ENCODE peak calls at places on chromosomes 2 and 18, in five cellular contexts. F is Right ventricle myocardium superior; Z is EL; U is CD4-positive, alpha-beta T cell; K is omental fat pad. T is an unnamed sample.

GRCh38 chr2:11370377-11371098 is 26.1 kb upstream of the ROCK2 start:
- DNase-seq in F (no peak), Z (no peak), U (no peak), K (no peak), T (no peak)

GRCh38 chr2:99804969-99805368 is 315.2 kb upstream of the REV1 start:
- DNase-seq in F (no peak), Z (no peak), U (no peak), K (no peak), T (no peak)

GRCh38 chr2:207142461-207142860 is 23.3 kb downstream of the KLF7 start:
- DNase-seq in F (no peak), Z (no peak), U (no peak), K (no peak), T (no peak)

GRCh38 chr2:172215172-172215935 is 112.7 kb upstream of the DLX2 start:
- DNase-seq in F (no peak), Z (no peak), U (no peak), K (no peak), T (peak)

GRCh38 chr18:9157806-9158205 is 21.2 kb downstream of the ANKRD12 start:
- DNase-seq in F (no peak), Z (no peak), U (no peak), K (no peak), T (no peak)

GRCh38 chr2:72821118-72821517 is 4.7 kb downstream of the EXOC6B start:
- DNase-seq in F (no peak), Z (no peak), U (no peak), K (no peak), T (no peak)

GRCh38 chr2:9980520-9980919 is 29.0 kb downstream of the GRHL1 start:
- DNase-seq in F (no peak), Z (peak), U (no peak), K (no peak), T (no peak)

GRCh38 chr2:57907411-57907810 is 139.2 kb upstream of the VRK2 start:
- DNase-seq in F (no peak), Z (no peak), U (no peak), K (no peak), T (no peak)

GRCh38 chr2:237714690-237715458 is 83.7 kb upstream of the RBM44 start:
- DNase-seq in F (no peak), Z (peak), U (no peak), K (no peak), T (no peak)

GRCh38 chr2:53739057-53739456 is 28.5 kb upstream of the CHAC2 start:
- DNase-seq in F (no peak), Z (no peak), U (no peak), K (no peak), T (no peak)

GRCh38 chr2:201402651-201403573 is 45.8 kb upstream of the FLACC1 start:
- DNase-seq in F (no peak), Z (peak), U (no peak), K (no peak), T (no peak)

GRCh38 chr2:154623819-154624218 is 74.7 kb upstream of the KCNJ3 start:
- DNase-seq in F (no peak), Z (peak), U (no peak), K (no peak), T (no peak)

GRCh38 chr2:52613064-52613463 is 1154.5 kb upstream of the CHAC2 start:
- DNase-seq in F (no peak), Z (no peak), U (no peak), K (no peak), T (no peak)

GRCh38 chr2:7256377-7256776 is 339.2 kb downstream of the RNF144A start:
- DNase-seq in F (no peak), Z (no peak), U (no peak), K (no peak), T (no peak)

GRCh38 chr2:237472909-237473308 is 14.1 kb upstream of the MLPH start:
- DNase-seq in F (no peak), Z (no peak), U (no peak), K (no peak), T (no peak)

GRCh38 chr2:190136259-190136658 is 73.7 kb upstream of the MSTN start:
- DNase-seq in F (no peak), Z (no peak), U (no peak), K (no peak), T (no peak)

GRCh38 chr2:230348792-230349191 is 21.8 kb downstream of the SP140L start:
- DNase-seq in F (no peak), Z (no peak), U (no peak), K (no peak), T (no peak)

GRCh38 chr2:158457092-158457825 is 507 bp downstream of the PKP4 start:
- DNase-seq in F (peak), Z (peak), U (peak), K (no peak), T (peak)

GRCh38 chr2:148927010-148927409 is 52.0 kb downstream of the KIF5C start:
- DNase-seq in F (peak), Z (no peak), U (no peak), K (no peak), T (peak)

GRCh38 chr2:144348846-144349245 is 171.1 kb downstream of the ZEB2 start:
- DNase-seq in F (no peak), Z (no peak), U (no peak), K (no peak), T (no peak)

GRCh38 chr2:239136762-239137161 is 264.1 kb downstream of the HDAC4 start:
- DNase-seq in F (peak), Z (no peak), U (no peak), K (no peak), T (no peak)

GRCh38 chr2:57881998-57882884 is 164.4 kb upstream of the VRK2 start:
- DNase-seq in F (no peak), Z (peak), U (no peak), K (no peak), T (no peak)

GRCh38 chr2:172088245-172089004 is 3.1 kb downstream of the DLX1 start:
- DNase-seq in F (no peak), Z (no peak), U (no peak), K (no peak), T (no peak)

GRCh38 chr2:63735931-63736820 is 105.5 kb upstream of the UGP2 start:
- DNase-seq in F (no peak), Z (peak), U (no peak), K (no peak), T (no peak)

GRCh38 chr2:228657807-228658402 is 476.4 kb upstream of the SPHKAP start:
- DNase-seq in F (no peak), Z (peak), U (no peak), K (no peak), T (no peak)

GRCh38 chr2:10984418-10985130 is 72.8 kb downstream of the KCNF1 start:
- DNase-seq in F (no peak), Z (no peak), U (no peak), K (no peak), T (no peak)

GRCh38 chr2:158665536-158666302 is 129.4 kb upstream of the DAPL1 start:
- DNase-seq in F (no peak), Z (peak), U (no peak), K (no peak), T (no peak)

GRCh38 chr2:10328667-10329583 is 26.2 kb downstream of the HPCAL1 start:
- DNase-seq in F (no peak), Z (no peak), U (no peak), K (no peak), T (no peak)

GRCh38 chr2:181185948-181186347 is 205.5 kb downstream of the UBE2E3 start:
- DNase-seq in F (no peak), Z (peak), U (no peak), K (no peak), T (no peak)

GRCh38 chr2:138716183-138716582 is 64.0 kb downstream of the NXPH2 start:
- DNase-seq in F (no peak), Z (no peak), U (no peak), K (no peak), T (no peak)

T was measured in right cardiac atrium.